ENCODE peak calls at places on chromosomes 12 and 14, in seven cellular contexts. One of them, this sample, is unnamed.

GRCh38 chr14:94728950-94729349 is 41.0 kb downstream of the GSC start:
- DNase-seq in H1: no peak
- DNase-seq in trophoblast cell: no peak
- DNase-seq in mesenchymal stem cell: no peak
- DNase-seq in neuronal stem cell: peak; percentile 21
- DNase-seq in IMR-90: no peak
- DNase-seq in H9: no peak
- DNase-seq in this sample: peak; percentile 80

GRCh38 chr12:64120568-64120967 is 101.5 kb downstream of the KICS2 start:
- DNase-seq in H1: no peak
- DNase-seq in mesenchymal stem cell: no peak
- DNase-seq in neuronal stem cell: no peak
- DNase-seq in trophoblast cell: peak; percentile 76
- DNase-seq in IMR-90: no peak
- DNase-seq in H9: no peak
- DNase-seq in this sample: no peak

GRCh38 chr12:74412607-74413230 is 124.9 kb upstream of the ATXN7L3B start:
- DNase-seq in H1: no peak
- DNase-seq in trophoblast cell: peak; percentile 75
- DNase-seq in H9: no peak
- DNase-seq in mesenchymal stem cell: peak; percentile 25
- DNase-seq in neuronal stem cell: peak; percentile 6
- DNase-seq in IMR-90: peak; percentile 3
- DNase-seq in this sample: peak; percentile 19

GRCh38 chr12:24948452-24948815 is 467 bp downstream of the BCAT1 start:
- DNase-seq in neuronal stem cell: peak; percentile 26
- DNase-seq in trophoblast cell: peak; percentile 41
- DNase-seq in H9: peak; percentile 59
- DNase-seq in mesenchymal stem cell: peak; percentile 51
- DNase-seq in IMR-90: peak; percentile 54
- DNase-seq in H1: peak; percentile 57
- DNase-seq in this sample: peak; percentile 83

GRCh38 chr12:122880668-122881067 is 15.3 kb downstream of the VPS37B start:
- DNase-seq in mesenchymal stem cell: no peak
- DNase-seq in neuronal stem cell: no peak
- DNase-seq in trophoblast cell: peak; percentile 42
- DNase-seq in H9: no peak
- DNase-seq in IMR-90: peak; percentile 51
- DNase-seq in H1: no peak
- DNase-seq in this sample: peak; percentile 62

GRCh38 chr14:99884834-99885648 is 91.8 kb downstream of the EML1 start:
- DNase-seq in neuronal stem cell: no peak
- DNase-seq in H1: no peak
- DNase-seq in trophoblast cell: peak; percentile 86
- DNase-seq in IMR-90: peak; percentile 77
- DNase-seq in mesenchymal stem cell: peak; percentile 73
- DNase-seq in H9: no peak
- DNase-seq in this sample: peak; percentile 59

GRCh38 chr12:87511371-87511770 is 517.8 kb downstream of the C12orf50 start:
- DNase-seq in H9: no peak
- DNase-seq in trophoblast cell: peak; percentile 9
- DNase-seq in H1: no peak
- DNase-seq in neuronal stem cell: no peak
- DNase-seq in IMR-90: peak; percentile 16
- DNase-seq in mesenchymal stem cell: no peak
- DNase-seq in this sample: no peak

GRCh38 chr14:60722163-60722835 is 1.9 kb downstream of the SIX4 start:
- DNase-seq in IMR-90: peak; percentile 79
- DNase-seq in mesenchymal stem cell: peak; percentile 73
- DNase-seq in H1: peak; percentile 82
- DNase-seq in H9: peak; percentile 72
- DNase-seq in neuronal stem cell: peak; percentile 72
- DNase-seq in trophoblast cell: peak; percentile 17
- DNase-seq in this sample: peak; percentile 82

GRCh38 chr12:128325646-128326045 is 58.7 kb downstream of the TMEM132C start:
- DNase-seq in neuronal stem cell: no peak
- DNase-seq in trophoblast cell: no peak
- DNase-seq in H1: no peak
- DNase-seq in mesenchymal stem cell: no peak
- DNase-seq in H9: no peak
- DNase-seq in IMR-90: no peak
- DNase-seq in this sample: no peak

GRCh38 chr14:105452963-105453362 is 21.7 kb upstream of the CRIP2 start:
- DNase-seq in H9: no peak
- DNase-seq in mesenchymal stem cell: no peak
- DNase-seq in H1: no peak
- DNase-seq in IMR-90: no peak
- DNase-seq in trophoblast cell: no peak
- DNase-seq in neuronal stem cell: no peak
- DNase-seq in this sample: no peak

GRCh38 chr12:65666876-65667275 is 157.4 kb upstream of the HMGA2 start:
- DNase-seq in IMR-90: peak; percentile 72
- DNase-seq in mesenchymal stem cell: peak; percentile 44
- DNase-seq in H9: no peak
- DNase-seq in neuronal stem cell: no peak
- DNase-seq in trophoblast cell: no peak
- DNase-seq in H1: no peak
- DNase-seq in this sample: peak; percentile 64

GRCh38 chr14:26905219-26905618 is 307.4 kb upstream of the NOVA1 start:
- DNase-seq in H9: no peak
- DNase-seq in IMR-90: no peak
- DNase-seq in neuronal stem cell: no peak
- DNase-seq in trophoblast cell: no peak
- DNase-seq in mesenchymal stem cell: no peak
- DNase-seq in H1: no peak
- DNase-seq in this sample: no peak

GRCh38 chr14:92040431-92041040 is 677 bp upstream of the TRIP11 start:
- DNase-seq in mesenchymal stem cell: peak; percentile 46
- DNase-seq in trophoblast cell: peak; percentile 67
- DNase-seq in neuronal stem cell: peak; percentile 8
- DNase-seq in H9: no peak
- DNase-seq in IMR-90: peak; percentile 61
- DNase-seq in H1: no peak
- DNase-seq in this sample: peak; percentile 62

GRCh38 chr12:1851126-1851791 is 30.9 kb downstream of the LRTM2 start:
- DNase-seq in H1: no peak
- DNase-seq in H9: no peak
- DNase-seq in IMR-90: peak; percentile 56
- DNase-seq in trophoblast cell: no peak
- DNase-seq in mesenchymal stem cell: no peak
- DNase-seq in neuronal stem cell: no peak
- DNase-seq in this sample: no peak

GRCh38 chr12:71312767-71313375 is 126.7 kb upstream of the LGR5 start:
- DNase-seq in H1: no peak
- DNase-seq in H9: no peak
- DNase-seq in IMR-90: no peak
- DNase-seq in mesenchymal stem cell: no peak
- DNase-seq in trophoblast cell: peak; percentile 89
- DNase-seq in neuronal stem cell: no peak
- DNase-seq in this sample: peak; percentile 77

GRCh38 chr12:128549621-128550020 is 274.1 kb downstream of the SLC15A4 start:
- DNase-seq in IMR-90: no peak
- DNase-seq in H1: no peak
- DNase-seq in trophoblast cell: no peak
- DNase-seq in neuronal stem cell: no peak
- DNase-seq in H9: no peak
- DNase-seq in mesenchymal stem cell: no peak
- DNase-seq in this sample: no peak

GRCh38 chr12:49089831-49090773 is 4.5 kb downstream of the DHH start:
- DNase-seq in mesenchymal stem cell: peak; percentile 55
- DNase-seq in trophoblast cell: peak; percentile 57
- DNase-seq in IMR-90: peak; percentile 33
- DNase-seq in H1: peak; percentile 68
- DNase-seq in neuronal stem cell: no peak
- DNase-seq in H9: peak; percentile 57
- DNase-seq in this sample: no peak

GRCh38 chr14:73762375-73762822 is 48.2 kb upstream of the PNMA1 start:
- DNase-seq in H1: no peak
- DNase-seq in mesenchymal stem cell: peak; percentile 44
- DNase-seq in H9: no peak
- DNase-seq in IMR-90: no peak
- DNase-seq in trophoblast cell: peak; percentile 38
- DNase-seq in neuronal stem cell: no peak
- DNase-seq in this sample: no peak

GRCh38 chr12:120658286-120659150 is 18.1 kb downstream of the CABP1 start:
- DNase-seq in neuronal stem cell: no peak
- DNase-seq in IMR-90: no peak
- DNase-seq in mesenchymal stem cell: no peak
- DNase-seq in H9: no peak
- DNase-seq in H1: peak; percentile 42
- DNase-seq in trophoblast cell: peak; percentile 5
- DNase-seq in this sample: no peak

DNA sequence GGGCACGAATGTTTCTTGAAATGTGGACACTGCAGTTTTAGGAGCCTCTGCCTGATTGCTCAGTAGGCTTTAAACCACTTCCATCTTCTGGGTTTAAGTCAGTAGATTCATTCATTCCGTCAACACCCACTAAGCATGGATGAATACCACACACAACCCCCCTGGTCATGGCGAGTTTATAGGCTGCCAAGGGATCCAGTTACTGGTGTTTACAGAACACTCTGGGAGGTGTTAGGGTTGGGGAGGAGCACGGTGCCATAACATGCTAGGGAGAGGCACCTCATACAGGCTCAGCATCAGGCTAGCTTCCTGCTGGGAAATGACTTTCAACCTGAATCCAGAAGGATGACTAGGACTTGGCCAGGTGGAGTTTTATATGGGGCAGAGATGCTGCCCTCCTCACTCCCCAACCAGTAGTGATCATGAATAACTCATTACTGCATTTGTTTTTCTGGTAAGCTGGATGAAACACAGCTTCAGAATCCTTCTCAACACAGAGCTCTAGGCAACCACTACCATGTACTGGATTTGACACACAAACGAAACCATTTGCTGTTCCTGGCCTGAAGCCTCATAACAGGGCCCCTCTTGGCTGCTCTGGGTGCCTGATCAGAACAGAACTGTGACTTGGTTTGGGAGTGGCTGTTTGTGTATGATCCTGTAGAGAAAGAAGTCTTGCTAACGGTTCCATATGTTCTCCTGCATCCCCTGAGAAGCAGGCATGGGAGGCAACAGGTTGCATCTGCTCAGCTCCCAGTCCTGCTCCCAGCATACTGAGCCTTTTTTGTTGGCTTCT is 47.9 kb downstream of the FBXW8 start:
- DNase-seq in IMR-90: peak; percentile 46
- DNase-seq in mesenchymal stem cell: no peak
- DNase-seq in trophoblast cell: no peak
- DNase-seq in neuronal stem cell: no peak
- DNase-seq in H1: no peak
- DNase-seq in H9: no peak
- DNase-seq in this sample: no peak
- H3K4ac ChIP-seq in IMR-90: no peak overlapping the region
- H3K4ac ChIP-seq in mesenchymal stem cell: no peak overlapping the region
- H3K4ac ChIP-seq in trophoblast cell: no peak overlapping the region
- H3K4ac ChIP-seq in neuronal stem cell: no peak overlapping the region
- H3K4ac ChIP-seq in H1: no peak overlapping the region
- H3K4ac ChIP-seq in H9: no peak overlapping the region
- H3K4ac ChIP-seq in this sample: no peak overlapping the region

DNA sequence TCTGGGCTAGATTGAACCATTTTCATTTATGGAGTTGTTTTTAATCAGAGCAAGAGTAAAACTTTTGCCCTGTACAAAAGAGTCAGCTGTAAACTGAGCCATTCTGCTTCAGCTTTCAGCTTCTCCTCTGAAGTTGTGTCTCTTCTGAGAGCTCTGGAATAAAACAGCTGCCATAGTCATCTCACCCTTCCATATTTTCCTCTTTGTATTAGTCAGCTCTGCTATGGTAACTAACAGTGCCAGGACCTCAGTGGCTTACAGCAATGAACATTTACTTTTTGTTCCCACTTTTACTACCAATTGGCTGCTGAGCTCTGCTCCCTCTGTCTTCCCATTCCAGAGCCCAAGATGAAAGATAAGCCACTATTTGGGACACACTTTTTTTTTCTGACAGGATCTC is 178.5 kb downstream of the DAD1 start:
- DNase-seq in H1: no peak
- DNase-seq in IMR-90: no peak
- DNase-seq in mesenchymal stem cell: no peak
- DNase-seq in neuronal stem cell: no peak
- DNase-seq in trophoblast cell: no peak
- DNase-seq in H9: no peak
- DNase-seq in this sample: no peak
- H3K4me2 ChIP-seq in H1: no peak overlapping the region
- H3K4me2 ChIP-seq in IMR-90: peak overlapping the region; percentile 50
- H3K4me2 ChIP-seq in mesenchymal stem cell: no peak overlapping the region
- H3K4me2 ChIP-seq in neuronal stem cell: no peak overlapping the region
- H3K4me2 ChIP-seq in trophoblast cell: no peak overlapping the region
- H3K4me2 ChIP-seq in H9: no peak overlapping the region
- H3K4me2 ChIP-seq in this sample: no peak overlapping the region

DNA sequence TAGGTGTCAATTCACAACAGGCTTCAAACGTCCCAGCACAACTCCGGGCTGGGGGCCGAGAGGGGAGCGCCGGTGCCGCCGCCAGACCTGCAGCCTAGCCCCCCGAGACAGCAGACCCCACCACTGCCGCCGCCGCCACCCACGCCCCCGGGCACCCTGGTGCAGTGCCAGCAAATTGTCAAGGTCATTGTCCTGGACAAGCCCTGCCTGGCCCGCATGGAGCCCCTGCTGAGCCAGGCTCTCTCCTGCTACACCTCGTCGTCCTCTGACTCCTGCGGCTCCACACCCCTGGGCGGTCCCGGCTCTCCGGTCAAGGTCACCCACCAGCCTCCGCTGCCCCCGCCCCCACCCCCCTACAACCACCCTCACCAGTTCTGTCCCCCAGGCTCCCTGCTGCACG is 39.4 kb downstream of the SLC6A12 start:
- DNase-seq in H1: no peak
- DNase-seq in IMR-90: no peak
- DNase-seq in trophoblast cell: no peak
- DNase-seq in mesenchymal stem cell: no peak
- DNase-seq in H9: no peak
- DNase-seq in neuronal stem cell: no peak
- DNase-seq in this sample: no peak
- H3K27me3 ChIP-seq in H1: no peaks in the 10 kb centered on the region
- H3K27me3 ChIP-seq in IMR-90: no peaks in the 10 kb centered on the region
- H3K27me3 ChIP-seq in trophoblast cell: no peaks in the 10 kb centered on the region
- H3K27me3 ChIP-seq in mesenchymal stem cell: no peaks in the 10 kb centered on the region
- H3K27me3 ChIP-seq in H9: no peaks in the 10 kb centered on the region
- H3K27me3 ChIP-seq in neuronal stem cell: peaks cover 43% of the 10 kb centered on the region
- H3K27me3 ChIP-seq in this sample: no peaks in the 10 kb centered on the region

DNA sequence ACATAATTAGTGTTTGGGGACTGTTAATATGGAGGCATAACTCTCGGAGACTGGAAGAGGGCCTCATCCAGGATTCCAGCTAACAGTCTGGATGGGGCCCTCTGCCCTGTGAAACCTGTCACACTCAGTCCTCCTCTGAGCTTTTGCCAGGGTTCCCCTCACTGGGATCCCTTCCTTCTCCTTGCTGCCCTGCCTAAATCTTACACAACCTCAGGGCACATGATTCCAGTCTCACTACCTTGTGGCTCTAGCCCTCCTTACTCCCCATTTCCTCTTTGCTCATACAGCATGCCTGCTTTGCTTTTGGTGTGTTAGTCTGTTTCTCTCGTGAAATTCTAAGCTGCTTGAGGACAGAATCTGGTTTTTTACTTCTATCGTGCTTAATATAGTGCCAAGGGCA is 936 bp upstream of the GSG1 start:
- DNase-seq in IMR-90: no peak
- DNase-seq in H1: no peak
- DNase-seq in neuronal stem cell: no peak
- DNase-seq in trophoblast cell: no peak
- DNase-seq in H9: no peak
- DNase-seq in mesenchymal stem cell: no peak
- DNase-seq in this sample: no peak
- H3K4ac ChIP-seq in IMR-90: peak overlapping the region; percentile 10
- H3K4ac ChIP-seq in H1: peak overlapping the region; percentile 70
- H3K4ac ChIP-seq in neuronal stem cell: no peak overlapping the region
- H3K4ac ChIP-seq in trophoblast cell: no peak overlapping the region
- H3K4ac ChIP-seq in H9: no peak overlapping the region
- H3K4ac ChIP-seq in mesenchymal stem cell: no peak overlapping the region
- H3K4ac ChIP-seq in this sample: no peak overlapping the region

GRCh38 chr14:80055226-80055625 is 156.1 kb downstream of the DIO2 start:
- DNase-seq in IMR-90: peak; percentile 28
- DNase-seq in H1: no peak
- DNase-seq in neuronal stem cell: no peak
- DNase-seq in mesenchymal stem cell: no peak
- DNase-seq in trophoblast cell: no peak
- DNase-seq in H9: no peak
- DNase-seq in this sample: no peak
- H3K4me2 ChIP-seq in IMR-90: no peak overlapping the region
- H3K4me2 ChIP-seq in H1: no peak overlapping the region
- H3K4me2 ChIP-seq in neuronal stem cell: no peak overlapping the region
- H3K4me2 ChIP-seq in mesenchymal stem cell: no peak overlapping the region
- H3K4me2 ChIP-seq in trophoblast cell: no peak overlapping the region
- H3K4me2 ChIP-seq in H9: no peak overlapping the region
- H3K4me2 ChIP-seq in this sample: no peak overlapping the region